ENCODE peak calls at places on chromosomes 3 and 15, in six cellular contexts. K is activated gamma-delta T cell treated with anti-CD3 and anti-CD28 coated beads, Interleukin-2, amount 50 U/mL, for 16 hours; Y is lower lobe of right lung; Q is HL-60; H is mucosa of descending colon; J is ascending aorta. D is an unnamed sample.

GRCh38 chr3:197950661-197951029 is 655 bp downstream of the RPL35A start:
- DNase-seq in J (no peak), K (no peak), Y (no peak), Q (no peak), H (no peak), D (no peak)

GRCh38 chr3:67418539-67419529 is 235.6 kb downstream of the SUCLG2 start:
- DNase-seq in K (no peak), H (no peak), J (no peak), Q (no peak), Y (no peak), D (no peak)

GRCh38 chr15:82045179-82045891 is 483 bp downstream of the MEX3B start:
- DNase-seq in Q (peak), H (no peak), K (no peak), Y (peak), J (no peak), D (no peak)

GRCh38 chr15:69997701-69998273 is 99.9 kb downstream of the TLE3 start:
- DNase-seq in Q (peak), H (peak), J (no peak), K (no peak), Y (peak), D (no peak)

GRCh38 chr3:176469694-176470205 is 727.5 kb downstream of the TBL1XR1 start:
- DNase-seq in Q (no peak), Y (no peak), H (no peak), K (no peak), J (no peak), D (no peak)

GRCh38 chr3:148203263-148204010 is 494.3 kb upstream of the AGTR1 start:
- DNase-seq in K (no peak), H (no peak), Q (no peak), Y (no peak), J (no peak), D (no peak)

GRCh38 chr15:66765478-66766281 is 63.6 kb downstream of the SMAD6 start:
- DNase-seq in Y (peak), K (no peak), J (no peak), Q (peak), H (peak), D (no peak)

GRCh38 chr3:36677331-36678007 is 86.9 kb downstream of the DCLK3 start:
- DNase-seq in Y (no peak), Q (no peak), J (no peak), K (no peak), H (no peak), D (no peak)

GRCh38 chr3:111072016-111072891 is 638 bp downstream of the NECTIN3 start:
- DNase-seq in J (no peak), K (no peak), Y (peak), Q (no peak), H (peak), D (no peak)

GRCh38 chr3:48820626-48821324 is 26.9 kb downstream of the PRKAR2A start:
- DNase-seq in H (no peak), J (no peak), Y (no peak), K (no peak), Q (no peak), D (no peak)

GRCh38 chr3:132630612-132631011 is 29.0 kb downstream of the ACAD11 start:
- DNase-seq in Q (no peak), H (no peak), Y (no peak), K (no peak), J (no peak), D (no peak)

GRCh38 chr15:82184776-82185175 is 77.8 kb downstream of the EFL1 start:
- DNase-seq in Q (no peak), Y (no peak), K (no peak), J (no peak), H (no peak), D (no peak)

GRCh38 chr3:25478358-25478757 is 50.3 kb downstream of the RARB start:
- DNase-seq in Q (no peak), K (no peak), Y (no peak), H (no peak), J (no peak), D (no peak)

GRCh38 chr3:43759297-43759782 is 68.6 kb downstream of the ABHD5 start:
- DNase-seq in J (peak), Q (no peak), Y (no peak), H (no peak), K (no peak), D (no peak)

GRCh38 chr3:135736740-135737139 is 228.8 kb upstream of the PPP2R3A start:
- DNase-seq in H (no peak), Y (no peak), K (no peak), J (no peak), Q (peak), D (no peak)

GRCh38 chr15:65032823-65033537 is 3.5 kb upstream of the MTFMT start:
- DNase-seq in H (peak), K (peak), Y (peak), J (no peak), Q (peak), D (no peak)

GRCh38 chr3:30084971-30085403 is 521.4 kb upstream of the TGFBR2 start:
- DNase-seq in K (no peak), Q (no peak), H (no peak), Y (no peak), J (no peak), D (no peak)

GRCh38 chr3:64514889-64515288 is 172.9 kb downstream of the ADAMTS9 start:
- DNase-seq in Y (no peak), H (no peak), K (no peak), J (no peak), Q (no peak), D (no peak)

GRCh38 chr3:178777718-178778411 is 241.6 kb downstream of the KCNMB2 start:
- DNase-seq in Y (no peak), Q (no peak), J (no peak), K (no peak), H (no peak), D (no peak)

D was measured in natural killer cell treated with Interleukin-12 subunit alpha and Interleukin-12 subunit beta and Interleukin-15 and Interleukin-18, amount 100 ng/mL, for 72 hours.